ENCODE peak calls at places on chromosome 19, in nine cellular contexts. T, B, E, S, U, D, W, Y and O are unnamed samples.

GRCh38 chr19:46815833-46816627 is 27.6 kb upstream of the SLC1A5 start:
- DNase-seq in T (no peak), B (no peak), E (no peak), S (no peak), U (no peak), D (peak; percentile 67), W (no peak), Y (no peak), O (no peak)

GRCh38 chr19:38663957-38664502 is 16.6 kb downstream of the ACTN4 start:
- DNase-seq in T (no peak), B (no peak), E (no peak), S (no peak), U (no peak), D (no peak), W (no peak), Y (peak; percentile 87), O (no peak)

GRCh38 chr19:30385174-30385573 is 13.0 kb downstream of the ZNF536 start:
- DNase-seq in T (no peak), B (no peak), E (peak; percentile 56), S (no peak), U (no peak), D (no peak), W (no peak), Y (no peak), O (no peak)

GRCh38 chr19:38095411-38096308 is 128.4 kb downstream of the DPF1 start:
- DNase-seq in T (peak; percentile 63), B (peak; percentile 82), E (peak; percentile 88), S (peak; percentile 69), U (peak; percentile 76), D (peak; percentile 46), W (peak; percentile 64), Y (peak; percentile 43), O (peak; percentile 99)

GRCh38 chr19:8569066-8569761 is 8.0 kb downstream of the MYO1F start:
- DNase-seq in T (peak; percentile 93), B (no peak), E (no peak), S (peak; percentile 52), U (peak; percentile 86), D (no peak), W (peak; percentile 96), Y (peak; percentile 41), O (no peak)

GRCh38 chr19:41401483-41401882 is 3.9 kb downstream of the BCKDHA start:
- DNase-seq in T (no peak), B (no peak), E (no peak), S (no peak), U (no peak), D (no peak), W (no peak), Y (no peak), O (no peak)

GRCh38 chr19:46536391-46536790 is 40.7 kb upstream of the PNMA8B start:
- DNase-seq in T (no peak), B (no peak), E (no peak), S (no peak), U (no peak), D (no peak), W (no peak), Y (no peak), O (no peak)

GRCh38 chr19:3269972-3270667 is 45.7 kb downstream of the CELF5 start:
- DNase-seq in T (no peak), B (no peak), E (no peak), S (no peak), U (no peak), D (no peak), W (no peak), Y (no peak), O (no peak)

GRCh38 chr19:873084-874019 is 13.9 kb downstream of the CFD start:
- DNase-seq in T (peak; percentile 24), B (no peak), E (no peak), S (no peak), U (peak; percentile 90), D (no peak), W (peak; percentile 59), Y (peak; percentile 60), O (no peak)

GRCh38 chr19:33175886-33176669 is 18.1 kb upstream of the LRP3 start:
- DNase-seq in T (peak; percentile 38), B (no peak), E (no peak), S (no peak), U (peak; percentile 48), D (peak; percentile 61), W (peak; percentile 52), Y (no peak), O (peak; percentile 78)